ENCODE peak calls at places on chromosome 3, in eight cellular contexts. J, A, B, V, F, G, X and Q are unnamed samples.

GRCh38 chr3:71582612-71583568 is 638 bp downstream of the FOXP1 start:
- DNase-seq in J (peak), F (peak), A (peak), B (peak), G (peak), V (peak), X (no peak), Q (no peak)

GRCh38 chr3:41690766-41691563 is 270.9 kb downstream of the ULK4 start:
- DNase-seq in B (no peak), F (no peak), V (no peak), J (no peak), A (peak), X (no peak), G (no peak), Q (no peak)

GRCh38 chr3:127320529-127321121 is 32.8 kb upstream of the PRR20G start:
- DNase-seq in G (no peak), X (no peak), F (no peak), J (no peak), A (peak), B (no peak), V (peak), Q (peak)

GRCh38 chr3:139527287-139527686 is 12.3 kb downstream of the RBP1 start:
- DNase-seq in F (no peak), X (no peak), G (no peak), A (no peak), B (no peak), J (no peak), V (no peak), Q (no peak)

GRCh38 chr3:115165266-115165665 is 18.2 kb upstream of the ZBTB20 start:
- DNase-seq in V (no peak), J (no peak), G (no peak), F (no peak), X (no peak), B (no peak), A (no peak), Q (no peak)

GRCh38 chr3:62832569-62832968 is 42.6 kb downstream of the CADPS start:
- DNase-seq in A (no peak), G (no peak), X (no peak), V (no peak), F (no peak), B (no peak), J (no peak), Q (no peak)

GRCh38 chr3:65963787-65964707 is 74.7 kb downstream of the MAGI1 start:
- DNase-seq in F (no peak), A (peak), B (no peak), V (no peak), G (no peak), X (peak), J (no peak), Q (peak)

GRCh38 chr3:130316164-130316563 is 29.3 kb upstream of the COL6A5 start:
- DNase-seq in X (no peak), V (no peak), A (peak), F (peak), G (no peak), B (no peak), J (no peak), Q (no peak)

GRCh38 chr3:72331076-72331475 is 517.2 kb downstream of the SHQ1 start:
- DNase-seq in A (no peak), F (no peak), V (no peak), X (no peak), J (no peak), B (no peak), G (no peak), Q (no peak)

GRCh38 chr3:193665370-193665989 is 72.5 kb downstream of the OPA1 start:
- DNase-seq in A (peak), B (no peak), G (no peak), J (no peak), V (no peak), X (no peak), F (no peak), Q (peak)

GRCh38 chr3:51983578-51984268 is 388 bp downstream of the ACY1 start:
- DNase-seq in F (no peak), G (no peak), J (no peak), X (no peak), V (no peak), B (no peak), A (no peak), Q (no peak)

GRCh38 chr3:51984269-51984647 is 923 bp downstream of the ACY1 start:
- DNase-seq in J (no peak), F (no peak), X (no peak), V (no peak), A (no peak), B (no peak), G (no peak), Q (no peak)

GRCh38 chr3:51980253-51980652 is 3.1 kb upstream of the ACY1 start:
- DNase-seq in G (no peak), X (no peak), F (no peak), A (no peak), V (no peak), J (no peak), B (no peak), Q (no peak)

GRCh38 chr3:51982838-51983577 is at the start of gene ACY1:
- DNase-seq in V (peak), A (peak), F (peak), J (peak), X (peak), G (peak), B (peak), Q (peak)

GRCh38 chr3:51982352-51982837 is 940 bp upstream of the ACY1 start:
- DNase-seq in B (no peak), X (peak), V (peak), F (no peak), J (peak), G (peak), A (no peak), Q (peak)
- TF ChIP-seq CTCF in B (no peak), X (peak), V (peak), F (peak), J (peak), G (peak), A (peak), Q (peak)

GRCh38 chr3:11479230-11479620 is 164.5 kb downstream of the VGLL4 start:
- DNase-seq in X (no peak), G (no peak), J (no peak), A (no peak), V (no peak), F (no peak), B (no peak), Q (no peak)

GRCh38 chr3:11482024-11482423 is 161.7 kb downstream of the VGLL4 start:
- DNase-seq in A (peak), V (no peak), X (no peak), B (peak), J (no peak), F (peak), G (peak), Q (no peak)

GRCh38 chr3:11480663-11481298 is 162.9 kb downstream of the VGLL4 start:
- DNase-seq in G (peak), B (no peak), J (no peak), A (no peak), F (no peak), X (no peak), V (no peak), Q (no peak)

GRCh38 chr3:11478167-11478566 is 165.5 kb downstream of the VGLL4 start:
- DNase-seq in G (no peak), V (no peak), A (no peak), B (no peak), F (no peak), J (no peak), X (no peak), Q (no peak)

DNA sequence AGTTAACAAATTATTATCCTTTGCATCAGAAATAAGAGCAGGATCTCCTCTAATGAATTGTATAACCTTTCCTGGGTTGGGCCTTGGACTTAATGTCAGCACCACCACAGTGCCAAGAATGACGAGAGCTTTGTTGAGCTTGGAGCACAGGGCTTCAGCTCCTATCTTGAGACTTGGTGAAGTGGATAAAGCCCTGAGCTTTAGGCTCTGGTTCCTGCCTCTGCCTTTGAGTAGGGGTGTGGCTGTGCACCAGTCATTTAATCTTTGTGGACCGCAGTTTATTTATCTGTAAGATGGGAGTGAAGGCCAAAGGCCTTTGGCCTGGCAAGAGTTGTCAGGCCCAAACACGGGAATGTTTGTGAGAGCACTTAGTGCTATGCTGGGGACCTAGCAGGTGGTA is 162.2 kb downstream of the VGLL4 start:
- DNase-seq in B (peak), G (peak), A (no peak), X (no peak), V (no peak), J (no peak), F (no peak), Q (no peak)
- H3K27ac ChIP-seq in B (peak), G (peak), A (no peak), X (no peak), V (no peak), J (peak), F (no peak), Q (no peak)

GRCh38 chr3:43699864-43700263 is 9.1 kb downstream of the ABHD5 start:
- DNase-seq in V (peak), B (no peak), F (no peak), G (no peak), J (no peak), X (peak), A (no peak), Q (no peak)
- TF ChIP-seq CTCF in V (peak), B (no peak), F (no peak), G (no peak), J (no peak), X (peak), A (peak), Q (no peak)

DNA sequence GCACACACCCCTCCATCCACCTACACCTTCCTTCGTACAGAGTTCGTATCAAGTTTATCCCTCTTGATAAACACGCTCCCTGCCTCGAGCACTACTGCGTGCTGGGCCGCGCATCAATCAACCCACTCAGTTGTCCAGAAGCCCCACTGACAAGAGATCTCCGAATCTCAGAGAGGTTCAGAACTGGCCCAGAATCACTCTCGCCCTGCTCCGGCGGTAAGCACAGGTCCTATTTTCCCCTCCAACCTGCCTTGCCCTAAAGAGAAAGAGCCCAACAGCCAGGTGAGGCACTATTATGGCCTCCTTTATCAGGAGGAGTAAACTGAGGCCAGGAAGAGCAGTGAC is 494 bp upstream of the NISCH start:
- DNase-seq in G (no peak), V (no peak), J (no peak), B (no peak), F (no peak), A (no peak), X (no peak), Q (no peak)
- H3K27ac ChIP-seq in G (peak), V (no peak), J (peak), B (peak), F (peak), A (peak), X (peak), Q (peak)

GRCh38 chr3:132911741-132912415 is 126.3 kb upstream of the TMEM108 start:
- DNase-seq in A (peak), G (no peak), J (no peak), V (no peak), B (no peak), X (no peak), F (no peak), Q (no peak)
- TF ChIP-seq CTCF in A (no peak), G (no peak), J (no peak), V (no peak), B (no peak), X (no peak), F (no peak), Q (no peak)

DNA sequence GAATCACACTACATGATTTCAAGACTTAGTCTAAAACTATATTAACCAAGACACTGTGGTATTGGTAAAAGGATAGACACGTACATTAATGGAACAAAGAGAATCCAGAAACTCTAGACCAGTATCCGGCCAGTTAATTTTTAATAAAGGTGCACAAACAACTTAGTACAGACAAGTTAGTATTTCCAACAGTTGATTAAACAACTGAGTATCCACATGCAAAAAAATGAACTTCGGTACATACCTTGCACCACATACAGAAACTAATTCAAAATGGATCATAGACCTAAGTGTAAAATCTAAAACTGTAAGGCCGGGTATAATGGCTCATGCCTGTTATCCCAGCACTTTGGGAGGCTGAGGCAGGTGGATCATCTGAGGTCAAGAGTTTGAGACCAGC is 46.6 kb upstream of the DUSP7 start:
- DNase-seq in B (no peak), A (no peak), G (no peak), F (no peak), X (no peak), J (no peak), V (no peak), Q (no peak)
- H3K27ac ChIP-seq in B (no peak), A (no peak), G (no peak), F (no peak), X (no peak), J (no peak), V (no peak), Q (no peak)